ENCODE peak calls at places on chromosomes 12 and 14, in five cellular contexts. G is bronchial epithelial cell, O is astrocyte of the cerebellum, K is MM.1S, Q is NB4. M is an unnamed sample.

GRCh38 chr12:113555226-113555625 is 83.6 kb upstream of the LHX5 start:
- DNase-seq in G (no peak), O (no peak), K (no peak), Q (no peak), M (no peak)

GRCh38 chr12:10771132-10771733 is 31.2 kb downstream of the TAS2R7 start:
- DNase-seq in G (peak; percentile 44), O (peak; percentile 42), K (no peak), Q (peak; percentile 46), M (peak; percentile 9)

GRCh38 chr12:79424109-79424721 is 266.5 kb downstream of the PAWR start:
- DNase-seq in G (peak; percentile 99), O (peak; percentile 90), K (no peak), Q (no peak), M (no peak)

GRCh38 chr12:112270673-112271072 is 111.6 kb downstream of the HECTD4 start:
- DNase-seq in G (peak; percentile 60), O (no peak), K (no peak), Q (no peak), M (no peak)

GRCh38 chr14:75247939-75248338 is 30.7 kb upstream of the FOS start:
- DNase-seq in G (no peak), O (no peak), K (no peak), Q (no peak), M (no peak)

GRCh38 chr14:99708449-99708848 is 24.4 kb downstream of the CYP46A1 start:
- DNase-seq in G (no peak), O (no peak), K (no peak), Q (no peak), M (no peak)

GRCh38 chr12:49277466-49277865 is 12.6 kb downstream of the TUBA1C start:
- DNase-seq in G (no peak), O (no peak), K (no peak), Q (no peak), M (no peak)

GRCh38 chr14:59086241-59086899 is 102.1 kb upstream of the DAAM1 start:
- DNase-seq in G (no peak), O (peak; percentile 37), K (no peak), Q (no peak), M (no peak)

GRCh38 chr12:57621497-57622292 is 10.5 kb downstream of the ARHGEF25 start:
- DNase-seq in G (no peak), O (no peak), K (peak; percentile 40), Q (peak; percentile 59), M (peak; percentile 88)

GRCh38 chr14:51430079-51430478 is 190.0 kb downstream of the TMX1 start:
- DNase-seq in G (no peak), O (no peak), K (no peak), Q (no peak), M (no peak)

GRCh38 chr12:115451785-115452736 is 768.1 kb upstream of the TBX3 start:
- DNase-seq in G (no peak), O (no peak), K (peak; percentile 6), Q (no peak), M (peak; percentile 37)

GRCh38 chr14:54776361-54777001 is 126.1 kb downstream of the GCH1 start:
- DNase-seq in G (no peak), O (peak; percentile 60), K (no peak), Q (peak; percentile 85), M (peak; percentile 48)

GRCh38 chr14:49897965-49898364 is 5.1 kb downstream of the ARF6 start:
- DNase-seq in G (peak; percentile 44), O (no peak), K (no peak), Q (no peak), M (no peak)

GRCh38 chr14:96071561-96071960 is 32.4 kb downstream of the C14orf132 start:
- DNase-seq in G (no peak), O (no peak), K (no peak), Q (no peak), M (no peak)

GRCh38 chr12:88111074-88111652 is 30.7 kb downstream of the CEP290 start:
- DNase-seq in G (peak; percentile 69), O (peak; percentile 44), K (peak; percentile 71), Q (peak; percentile 46), M (peak; percentile 21)

GRCh38 chr12:45973526-45973925 is 16.8 kb downstream of the SCAF11 start:
- DNase-seq in G (no peak), O (no peak), K (no peak), Q (no peak), M (no peak)

GRCh38 chr12:103350116-103350515 is 145.7 kb downstream of the C12orf42 start:
- DNase-seq in G (no peak), O (no peak), K (no peak), Q (no peak), M (no peak)

DNA sequence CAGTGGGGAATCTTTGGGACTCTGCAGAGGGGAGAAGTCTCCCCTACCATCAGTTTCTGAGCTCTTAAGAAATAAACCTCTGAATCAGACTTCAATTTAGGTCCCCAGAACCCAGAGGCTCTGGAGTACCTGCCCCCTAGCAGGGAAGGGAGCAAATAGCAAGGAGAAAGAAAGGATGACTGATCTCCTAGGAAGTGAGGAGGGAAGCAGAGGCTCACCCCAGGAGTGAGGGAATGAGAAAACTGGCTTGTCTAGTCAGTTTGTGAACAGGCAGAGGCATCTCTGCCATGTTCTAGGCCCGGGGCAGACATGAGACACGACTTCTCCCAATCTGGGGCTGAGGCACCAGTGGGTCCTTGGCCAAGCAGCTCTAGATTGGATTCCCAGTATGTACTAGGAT is 24.3 kb upstream of the SMUG1 start:
- DNase-seq in G (no peak), O (no peak), K (no peak), Q (no peak), M (no peak)
- TF ChIP-seq CTCF in G (no peak), O (no peak), K (no peak), Q (no peak), M (no peak)

GRCh38 chr14:103541944-103542544 is 13.0 kb downstream of the TRMT61A start:
- DNase-seq in G (no peak), O (no peak), K (no peak), Q (no peak), M (no peak)
- TF ChIP-seq CTCF in G (peak; percentile 20), O (no peak), K (no peak), Q (no peak), M (no peak)

GRCh38 chr12:117012189-117012805 is 86.9 kb downstream of the TESC start:
- DNase-seq in G (peak; percentile 20), O (no peak), K (no peak), Q (peak; percentile 45), M (no peak)
- TF ChIP-seq CTCF in G (no peak), O (no peak), K (no peak), Q (no peak), M (no peak)

DNA sequence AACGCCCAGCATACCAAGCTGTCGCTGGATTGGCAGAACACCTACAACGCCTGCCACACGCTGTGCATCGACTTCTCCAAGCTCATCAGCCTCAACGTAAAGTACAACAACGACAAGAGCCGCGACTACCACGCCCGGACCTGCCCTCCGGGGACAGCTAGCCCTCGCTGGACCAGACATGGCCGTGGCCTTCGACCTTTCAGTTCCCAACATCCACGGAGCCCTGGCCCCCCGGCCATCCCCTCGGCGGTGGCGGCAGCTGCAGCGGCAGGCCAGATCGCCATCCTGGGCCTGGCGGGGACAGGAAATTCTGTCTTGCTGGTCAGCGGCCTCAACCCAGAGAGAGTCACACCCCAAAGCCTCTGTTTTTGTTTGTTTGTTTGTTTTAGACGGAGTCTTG is 132.6 kb upstream of the FUT8 start:
- DNase-seq in G (no peak), O (no peak), K (no peak), Q (no peak), M (no peak)
- TF ChIP-seq CTCF in G (no peak), O (no peak), K (no peak), Q (no peak), M (no peak)

DNA sequence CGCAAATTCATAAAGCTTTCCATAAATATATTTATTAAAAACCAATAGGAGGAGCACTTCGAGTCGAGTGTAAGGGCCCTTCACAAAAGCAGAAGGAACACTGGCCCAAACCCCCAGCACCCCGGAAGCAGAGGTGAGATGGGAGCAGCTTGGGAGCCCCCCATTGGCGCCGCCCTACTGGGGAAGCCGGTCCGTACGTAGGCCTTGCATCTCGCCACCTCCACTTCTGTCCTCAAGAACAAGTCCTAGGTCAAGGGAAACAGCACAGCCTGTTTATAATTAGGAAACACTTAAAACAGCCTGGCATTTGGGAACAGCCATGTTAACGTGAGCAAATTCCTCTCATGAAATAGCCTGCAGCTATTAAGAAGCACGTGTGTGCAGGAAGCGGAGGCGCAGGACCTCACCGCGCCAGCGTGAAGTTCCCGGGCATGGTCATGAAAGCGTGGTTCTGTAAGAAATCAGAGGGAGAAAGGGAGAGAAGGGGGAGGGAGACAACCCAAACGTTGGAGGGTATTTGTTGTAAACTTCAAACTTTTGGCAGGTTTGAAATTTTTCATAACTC is 7.7 kb downstream of the ANKRD9 start:
- DNase-seq in G (no peak), O (no peak), K (no peak), Q (peak; percentile 25), M (no peak)
- TF ChIP-seq CTCF in G (no peak), O (peak; percentile 5), K (no peak), Q (no peak), M (no peak)

GRCh38 chr12:14366211-14366762 is 805 bp downstream of the ATF7IP start:
- DNase-seq in G (peak; percentile 55), O (no peak), K (peak; percentile 50), Q (peak; percentile 53), M (no peak)
- TF ChIP-seq CTCF in G (no peak), O (no peak), K (peak; percentile 38), Q (no peak), M (no peak)

GRCh38 chr12:120625557-120626419 is 14.6 kb upstream of the CABP1 start:
- DNase-seq in G (no peak), O (no peak), K (peak; percentile 62), Q (peak; percentile 52), M (no peak)
- TF ChIP-seq CTCF in G (peak; percentile 6), O (no peak), K (peak; percentile 14), Q (peak; percentile 65), M (no peak)

GRCh38 chr14:26851793-26852192 is 254.0 kb upstream of the NOVA1 start:
- DNase-seq in G (no peak), O (no peak), K (no peak), Q (no peak), M (no peak)
- TF ChIP-seq CTCF in G (no peak), O (no peak), K (no peak), Q (no peak), M (no peak)